ENCODE peak calls at places on chromosomes 2 and 18, in nine cellular contexts. One of them, this sample, is unnamed.

GRCh38 chr18:52326001-52326400 is 14.0 kb upstream of the DCC start:
- DNase-seq in psoas muscle: no peak
- DNase-seq in BE2C: no peak
- DNase-seq in activated CD4-positive, alpha-beta T cell treated with anti-CD3 and anti-CD28 coated beads for 24 hours: no peak
- DNase-seq in HT1080: peak
- DNase-seq in MCF 10A: no peak
- DNase-seq in naive thymus-derived CD8-positive, alpha-beta T cell: no peak
- DNase-seq in NCI-H1092 treated with DMSO at 0.1 percent for 48 hours: peak
- DNase-seq in adipocyte: no peak
- DNase-seq in this sample: no peak

GRCh38 chr2:67702284-67702683 is 305.2 kb downstream of the ETAA1 start:
- DNase-seq in psoas muscle: no peak
- DNase-seq in BE2C: peak
- DNase-seq in activated CD4-positive, alpha-beta T cell treated with anti-CD3 and anti-CD28 coated beads for 24 hours: no peak
- DNase-seq in HT1080: no peak
- DNase-seq in MCF 10A: no peak
- DNase-seq in naive thymus-derived CD8-positive, alpha-beta T cell: no peak
- DNase-seq in NCI-H1092 treated with DMSO at 0.1 percent for 48 hours: no peak
- DNase-seq in adipocyte: no peak
- DNase-seq in this sample: no peak

GRCh38 chr2:215460682-215461081 is 24.8 kb upstream of the FN1 start:
- DNase-seq in psoas muscle: no peak
- DNase-seq in BE2C: no peak
- DNase-seq in activated CD4-positive, alpha-beta T cell treated with anti-CD3 and anti-CD28 coated beads for 24 hours: no peak
- DNase-seq in HT1080: peak
- DNase-seq in MCF 10A: peak
- DNase-seq in naive thymus-derived CD8-positive, alpha-beta T cell: no peak
- DNase-seq in NCI-H1092 treated with DMSO at 0.1 percent for 48 hours: no peak
- DNase-seq in adipocyte: peak
- DNase-seq in this sample: no peak

GRCh38 chr2:176814740-176815367 is 397.7 kb upstream of the HNRNPA3 start:
- DNase-seq in psoas muscle: no peak
- DNase-seq in BE2C: no peak
- DNase-seq in activated CD4-positive, alpha-beta T cell treated with anti-CD3 and anti-CD28 coated beads for 24 hours: no peak
- DNase-seq in HT1080: no peak
- DNase-seq in MCF 10A: peak
- DNase-seq in naive thymus-derived CD8-positive, alpha-beta T cell: peak
- DNase-seq in NCI-H1092 treated with DMSO at 0.1 percent for 48 hours: peak
- DNase-seq in adipocyte: peak
- DNase-seq in this sample: peak

GRCh38 chr2:184597571-184597980 is 753 bp upstream of the ZNF804A start:
- DNase-seq in psoas muscle: peak
- DNase-seq in BE2C: peak
- DNase-seq in activated CD4-positive, alpha-beta T cell treated with anti-CD3 and anti-CD28 coated beads for 24 hours: no peak
- DNase-seq in HT1080: no peak
- DNase-seq in MCF 10A: no peak
- DNase-seq in naive thymus-derived CD8-positive, alpha-beta T cell: no peak
- DNase-seq in NCI-H1092 treated with DMSO at 0.1 percent for 48 hours: peak
- DNase-seq in adipocyte: peak
- DNase-seq in this sample: peak

GRCh38 chr2:119606674-119607073 is 62.4 kb downstream of the CFAP221 start:
- DNase-seq in psoas muscle: no peak
- DNase-seq in BE2C: no peak
- DNase-seq in activated CD4-positive, alpha-beta T cell treated with anti-CD3 and anti-CD28 coated beads for 24 hours: no peak
- DNase-seq in HT1080: no peak
- DNase-seq in MCF 10A: peak
- DNase-seq in naive thymus-derived CD8-positive, alpha-beta T cell: no peak
- DNase-seq in NCI-H1092 treated with DMSO at 0.1 percent for 48 hours: no peak
- DNase-seq in adipocyte: no peak
- DNase-seq in this sample: no peak

GRCh38 chr18:63511285-63511684 is 30.9 kb upstream of the SERPINB12 start:
- DNase-seq in psoas muscle: no peak
- DNase-seq in BE2C: peak
- DNase-seq in activated CD4-positive, alpha-beta T cell treated with anti-CD3 and anti-CD28 coated beads for 24 hours: no peak
- DNase-seq in HT1080: peak
- DNase-seq in MCF 10A: peak
- DNase-seq in naive thymus-derived CD8-positive, alpha-beta T cell: no peak
- DNase-seq in NCI-H1092 treated with DMSO at 0.1 percent for 48 hours: peak
- DNase-seq in adipocyte: peak
- DNase-seq in this sample: peak

GRCh38 chr18:10726198-10727068 is 200.6 kb downstream of the NAPG start:
- DNase-seq in psoas muscle: no peak
- DNase-seq in BE2C: no peak
- DNase-seq in activated CD4-positive, alpha-beta T cell treated with anti-CD3 and anti-CD28 coated beads for 24 hours: no peak
- DNase-seq in HT1080: no peak
- DNase-seq in MCF 10A: no peak
- DNase-seq in naive thymus-derived CD8-positive, alpha-beta T cell: no peak
- DNase-seq in NCI-H1092 treated with DMSO at 0.1 percent for 48 hours: peak
- DNase-seq in adipocyte: no peak
- DNase-seq in this sample: peak

GRCh38 chr2:30306522-30306921 is 75.2 kb downstream of the LBH start:
- DNase-seq in psoas muscle: no peak
- DNase-seq in BE2C: no peak
- DNase-seq in activated CD4-positive, alpha-beta T cell treated with anti-CD3 and anti-CD28 coated beads for 24 hours: no peak
- DNase-seq in HT1080: peak
- DNase-seq in MCF 10A: no peak
- DNase-seq in naive thymus-derived CD8-positive, alpha-beta T cell: no peak
- DNase-seq in NCI-H1092 treated with DMSO at 0.1 percent for 48 hours: no peak
- DNase-seq in adipocyte: no peak
- DNase-seq in this sample: no peak

GRCh38 chr2:111897924-111898702 is at the start of gene MERTK:
- DNase-seq in psoas muscle: peak
- DNase-seq in BE2C: peak
- DNase-seq in activated CD4-positive, alpha-beta T cell treated with anti-CD3 and anti-CD28 coated beads for 24 hours: peak
- DNase-seq in HT1080: peak
- DNase-seq in MCF 10A: peak
- DNase-seq in naive thymus-derived CD8-positive, alpha-beta T cell: peak
- DNase-seq in NCI-H1092 treated with DMSO at 0.1 percent for 48 hours: peak
- DNase-seq in adipocyte: peak
- DNase-seq in this sample: peak

GRCh38 chr2:10466801-10467200 is 18.7 kb upstream of the ODC1 start:
- DNase-seq in psoas muscle: no peak
- DNase-seq in BE2C: no peak
- DNase-seq in activated CD4-positive, alpha-beta T cell treated with anti-CD3 and anti-CD28 coated beads for 24 hours: no peak
- DNase-seq in HT1080: no peak
- DNase-seq in MCF 10A: no peak
- DNase-seq in naive thymus-derived CD8-positive, alpha-beta T cell: no peak
- DNase-seq in NCI-H1092 treated with DMSO at 0.1 percent for 48 hours: no peak
- DNase-seq in adipocyte: no peak
- DNase-seq in this sample: no peak